ENCODE peak calls at places on chromosomes 6 and 20, in four cellular contexts. F, E, M and W are unnamed samples.

GRCh38 chr6:139355172-139355571 is 19.3 kb downstream of the CITED2 start:
- ATAC-seq in M (no peak), E (peak; percentile 80), F (no peak), W (no peak)

GRCh38 chr6:1771324-1771723 is 161.6 kb downstream of the FOXC1 start:
- ATAC-seq in F (no peak), E (peak; percentile 18), M (no peak), W (no peak)

GRCh38 chr20:49354673-49355072 is 76.8 kb upstream of the ZNFX1 start:
- ATAC-seq in M (no peak), F (no peak), E (no peak), W (no peak)

GRCh38 chr6:5746392-5747140 is 260.2 kb downstream of the NRN1 start:
- ATAC-seq in M (no peak), F (no peak), E (no peak), W (no peak)

GRCh38 chr20:19977373-19977770 is 39.8 kb upstream of the NAA20 start:
- ATAC-seq in E (no peak), F (no peak), M (no peak), W (no peak)

GRCh38 chr6:116562614-116563013 is 8.7 kb upstream of the RWDD1 start:
- ATAC-seq in M (no peak), F (no peak), E (no peak), W (no peak)

GRCh38 chr20:59300341-59301081 is at the start of gene EDN3:
- ATAC-seq in E (no peak), F (peak; percentile 28), M (no peak), W (no peak)

GRCh38 chr20:63979549-63980316 is at the start of gene SAMD10:
- ATAC-seq in M (no peak), E (peak; percentile 64), F (peak; percentile 39), W (no peak)

GRCh38 chr6:53828215-53828614 is 33.4 kb downstream of the LRRC1 start:
- ATAC-seq in F (no peak), E (no peak), M (peak; percentile 53), W (no peak)

GRCh38 chr20:62977613-62978558 is 25.4 kb downstream of the SLC17A9 start:
- ATAC-seq in F (no peak), M (no peak), E (peak; percentile 81), W (no peak)

GRCh38 chr6:62057300-62057699 is 228.7 kb downstream of the KHDRBS2 start:
- ATAC-seq in F (no peak), E (no peak), M (no peak), W (no peak)

GRCh38 chr6:142761756-142762155 is 183.2 kb downstream of the HIVEP2 start:
- ATAC-seq in E (peak; percentile 80), M (no peak), F (no peak), W (no peak)

GRCh38 chr6:76633259-76633658 is 560.8 kb upstream of the IMPG1 start:
- ATAC-seq in M (no peak), E (peak; percentile 71), F (no peak), W (no peak)

GRCh38 chr6:148192310-148192709 is 150.3 kb upstream of the SASH1 start:
- ATAC-seq in F (peak; percentile 27), E (no peak), M (peak; percentile 72), W (peak; percentile 73)

GRCh38 chr20:45779011-45779915 is 12.4 kb downstream of the WFDC3 start:
- ATAC-seq in F (peak; percentile 93), M (peak; percentile 48), E (no peak), W (peak; percentile 97)

GRCh38 chr6:155200012-155200411 is 63.8 kb upstream of the CLDN20 start:
- ATAC-seq in E (peak; percentile 83), M (no peak), F (no peak), W (no peak)

GRCh38 chr6:38713812-38714211 is 1.3 kb upstream of the DNAH8 start:
- ATAC-seq in E (peak; percentile 68), M (no peak), F (no peak), W (no peak)

GRCh38 chr6:20811112-20811746 is 277.0 kb downstream of the CDKAL1 start:
- ATAC-seq in F (peak; percentile 68), M (no peak), E (no peak), W (no peak)

GRCh38 chr20:50901301-50901700 is 29.9 kb downstream of the ADNP start:
- ATAC-seq in M (no peak), F (no peak), E (no peak), W (no peak)

GRCh38 chr20:50224553-50225255 is 34.1 kb downstream of the CEBPB start:
- ATAC-seq in E (no peak), F (peak; percentile 63), M (peak; percentile 84), W (peak; percentile 90)

GRCh38 chr20:58720890-58721289 is 28.3 kb downstream of the NPEPL1 start:
- ATAC-seq in F (no peak), E (no peak), M (no peak), W (no peak)

GRCh38 chr6:106547961-106548453 is 81.3 kb downstream of the RTN4IP1 start:
- ATAC-seq in E (peak; percentile 13), F (no peak), M (no peak), W (no peak)

GRCh38 chr6:12148841-12149240 is 136.7 kb downstream of the HIVEP1 start:
- ATAC-seq in M (no peak), F (no peak), E (peak; percentile 66), W (no peak)

GRCh38 chr6:34031567-34032383 is 114.1 kb downstream of the GRM4 start:
- ATAC-seq in F (no peak), E (no peak), M (no peak), W (no peak)

GRCh38 chr6:114288696-114289095 is 54.1 kb downstream of the HS3ST5 start:
- ATAC-seq in F (no peak), E (no peak), M (no peak), W (no peak)

GRCh38 chr20:21512634-21513180 is 1.2 kb downstream of the NKX2-2 start:
- ATAC-seq in M (no peak), F (no peak), E (no peak), W (no peak)

GRCh38 chr20:49794336-49795124 is 18.1 kb upstream of the SLC9A8 start:
- ATAC-seq in E (peak; percentile 47), M (no peak), F (no peak), W (no peak)

GRCh38 chr6:156889469-156889868 is 112.3 kb downstream of the ARID1B start:
- ATAC-seq in F (no peak), E (no peak), M (no peak), W (no peak)

GRCh38 chr6:17705778-17706579 is 746 bp downstream of the NUP153 start:
- ATAC-seq in E (peak; percentile 86), F (peak; percentile 54), M (peak; percentile 39), W (peak; percentile 77)

GRCh38 chr20:50392138-50392866 is 117.9 kb upstream of the PTPN1 start:
- ATAC-seq in M (no peak), F (no peak), E (peak; percentile 84), W (no peak)

GRCh38 chr20:1803216-1804128 is 91.7 kb upstream of the SIRPA start:
- ATAC-seq in F (peak; percentile 51), E (peak; percentile 60), M (no peak), W (peak; percentile 54)
- H3K27me3 ChIP-seq in F (no peaks in the 10 kb centered on the region), E (peaks cover 2% of the 10 kb centered on the region), M (no peaks in the 10 kb centered on the region), W (no peaks in the 10 kb centered on the region)

GRCh38 chr6:75157336-75157735 is 48.5 kb downstream of the COL12A1 start:
- ATAC-seq in M (no peak), E (no peak), F (no peak), W (no peak)
- H3K27ac ChIP-seq in M (no peak overlapping the region), E (no peak overlapping the region), F (no peak overlapping the region), W (no peak overlapping the region)

GRCh38 chr6:129684323-129684884 is 25.6 kb downstream of the ARHGAP18 start:
- ATAC-seq in M (no peak), E (no peak), F (peak; percentile 49), W (no peak)

GRCh38 chr6:129684903-129685639 is 24.9 kb downstream of the ARHGAP18 start:
- ATAC-seq in M (no peak), F (peak; percentile 74), E (no peak), W (no peak)

GRCh38 chr6:129685640-129686031 is 24.3 kb downstream of the ARHGAP18 start:
- ATAC-seq in M (no peak), E (no peak), F (no peak), W (no peak)

GRCh38 chr6:129680633-129681032 is 29.3 kb downstream of the ARHGAP18 start:
- ATAC-seq in M (no peak), E (no peak), F (no peak), W (no peak)

GRCh38 chr6:129683606-129684322 is 26.2 kb downstream of the ARHGAP18 start:
- ATAC-seq in E (peak; percentile 90), F (peak; percentile 80), M (peak; percentile 89), W (peak; percentile 88)
- TF ChIP-seq POLR2A in E (peak; percentile 38), F (no peak), M (no peak), W (no peak)

DNA sequence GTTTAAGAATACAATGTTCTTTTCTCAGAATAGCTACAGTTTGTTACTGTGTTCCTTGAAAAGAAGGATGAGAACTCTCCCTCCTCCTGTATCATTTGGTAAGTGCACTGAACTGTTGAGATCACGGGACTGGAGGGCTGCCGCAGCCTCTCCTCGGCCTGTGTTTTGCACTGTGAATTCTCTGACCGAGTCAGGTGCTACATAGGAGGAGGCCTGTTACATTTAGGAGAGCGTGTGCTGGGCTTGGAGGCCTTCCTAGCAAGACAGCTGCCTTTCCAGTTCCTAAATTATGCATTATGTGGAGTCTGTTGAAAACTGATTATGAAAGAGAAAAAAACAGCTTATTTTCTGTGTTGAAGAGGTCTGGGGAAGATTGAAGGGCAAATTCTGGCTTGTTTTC is 2.6 kb downstream of the TMC2 start:
- ATAC-seq in F (no peak), E (no peak), M (no peak), W (no peak)
- H3K27me3 ChIP-seq in F (no peaks in the 10 kb centered on the region), E (no peaks in the 10 kb centered on the region), M (peaks cover 4% of the 10 kb centered on the region), W (peaks cover 64% of the 10 kb centered on the region)

DNA sequence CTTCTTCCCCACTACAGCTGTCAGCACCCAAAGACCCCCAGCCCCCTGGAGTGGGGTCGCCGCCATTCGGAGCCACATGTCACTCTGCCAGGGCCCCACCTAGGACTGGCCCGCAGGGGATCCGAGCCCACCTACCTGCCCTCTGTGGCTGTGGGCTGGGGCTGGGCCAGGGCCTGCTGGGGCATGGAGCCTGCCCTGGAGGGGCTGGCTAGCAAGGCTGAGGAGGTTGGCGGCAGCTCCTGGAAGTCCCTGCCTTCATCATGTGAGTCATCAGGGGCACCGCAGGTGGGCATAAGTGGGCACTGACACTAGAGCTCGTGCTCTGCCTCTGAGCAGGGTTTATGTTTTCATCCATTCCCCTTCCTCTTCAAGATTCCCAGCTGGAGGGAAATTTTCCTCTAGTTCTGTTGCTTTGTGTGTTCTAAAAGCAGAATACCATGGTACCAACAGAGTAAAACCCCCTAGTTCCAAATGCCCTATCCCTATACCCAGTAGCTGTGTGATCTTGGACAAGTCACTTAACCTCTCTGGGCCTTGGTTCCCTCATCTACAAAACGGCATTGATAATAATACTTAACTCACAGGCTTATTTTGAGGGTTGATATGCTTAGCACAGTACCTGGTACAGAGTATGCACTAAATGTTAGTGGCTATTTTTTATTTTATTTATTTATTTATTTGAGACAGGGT is 8.7 kb upstream of the FANCE start:
- ATAC-seq in E (no peak), F (no peak), M (no peak), W (no peak)
- H3K27ac ChIP-seq in E (no peak overlapping the region), F (no peak overlapping the region), M (no peak overlapping the region), W (no peak overlapping the region)

DNA sequence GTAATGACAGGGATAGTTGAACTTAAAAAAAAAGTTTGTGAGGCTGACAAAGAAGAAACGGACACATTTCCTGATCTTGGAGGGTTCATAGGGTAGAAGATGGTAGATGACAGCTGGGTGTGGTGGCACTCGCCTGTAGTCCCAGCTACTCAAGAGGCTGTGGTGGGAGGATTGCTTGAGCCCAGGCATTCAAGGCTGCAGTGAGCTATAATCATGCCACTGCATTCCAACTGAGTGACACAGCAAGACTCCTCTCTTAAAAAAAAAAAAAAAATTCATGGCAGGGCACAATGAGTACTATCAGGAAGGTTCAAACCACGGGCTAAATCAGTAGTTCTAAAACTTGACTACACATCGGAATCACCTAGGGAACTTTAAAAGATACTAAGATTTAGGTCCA is 2.0 kb upstream of the MICA start:
- ATAC-seq in E (no peak), M (peak; percentile 16), F (peak; percentile 5), W (peak; percentile 13)
- TF ChIP-seq POLR2A in E (no peak), M (no peak), F (peak; percentile 71), W (peak; percentile 48)